ENCODE peak calls at places on chromosome 4, in four cellular contexts. I is keratinocyte, L is IMR-90, E is endothelial cell of umbilical vein. T is an unnamed sample.

GRCh38 chr4:111512081-111512774 is 633.0 kb upstream of the FAM241A start:
- DNase-seq in I (peak; percentile 33), L (peak; percentile 95), E (peak; percentile 76), T (no peak)

GRCh38 chr4:113781439-113782040 is 20.0 kb upstream of the CAMK2D start:
- DNase-seq in I (no peak), L (peak; percentile 55), E (peak; percentile 58), T (no peak)

GRCh38 chr4:38870098-38870850 is 2.7 kb downstream of the FAM114A1 start:
- DNase-seq in I (no peak), L (peak; percentile 30), E (no peak), T (no peak)

GRCh38 chr4:52250124-52250523 is 199.0 kb downstream of the SPATA18 start:
- DNase-seq in I (no peak), L (no peak), E (no peak), T (no peak)

GRCh38 chr4:2408401-2408958 is 10.0 kb downstream of the ZFYVE28 start:
- DNase-seq in I (no peak), L (no peak), E (no peak), T (peak; percentile 94)

GRCh38 chr4:3262208-3263052 is 13.5 kb downstream of the MSANTD1 start:
- DNase-seq in I (no peak), L (no peak), E (no peak), T (no peak)

GRCh38 chr4:47704693-47705325 is 133.1 kb downstream of the CORIN start:
- DNase-seq in I (no peak), L (peak; percentile 37), E (peak; percentile 22), T (no peak)

GRCh38 chr4:38753021-38753806 is 29.6 kb downstream of the TLR10 start:
- DNase-seq in I (no peak), L (peak; percentile 99), E (peak; percentile 34), T (peak; percentile 17)

GRCh38 chr4:7389719-7390118 is 45.0 kb downstream of the PSAPL1 start:
- DNase-seq in I (no peak), L (no peak), E (no peak), T (no peak)

GRCh38 chr4:99755223-99755944 is 61.2 kb upstream of the DAPP1 start:
- DNase-seq in I (no peak), L (peak; percentile 20), E (no peak), T (no peak)

GRCh38 chr4:88477229-88477860 is 20.4 kb downstream of the HERC5 start:
- DNase-seq in I (no peak), L (no peak), E (no peak), T (no peak)

GRCh38 chr4:57122959-57123358 is 12.8 kb upstream of the IGFBP7 start:
- DNase-seq in I (no peak), L (no peak), E (no peak), T (no peak)

GRCh38 chr4:55545133-55545532 is 1.6 kb downstream of the CLOCK start:
- DNase-seq in I (no peak), L (peak; percentile 28), E (peak; percentile 44), T (peak; percentile 49)

GRCh38 chr4:140764785-140765392 is 8.7 kb upstream of the TBC1D9 start:
- DNase-seq in I (no peak), L (no peak), E (no peak), T (no peak)

GRCh38 chr4:184146951-184147350 is 70.7 kb downstream of the ENPP6 start:
- DNase-seq in I (no peak), L (no peak), E (no peak), T (no peak)

GRCh38 chr4:7893539-7893938 is 46.1 kb downstream of the AFAP1 start:
- DNase-seq in I (no peak), L (peak; percentile 43), E (no peak), T (no peak)

GRCh38 chr4:22482250-22483127 is 33.4 kb downstream of the ADGRA3 start:
- DNase-seq in I (no peak), L (no peak), E (no peak), T (no peak)

GRCh38 chr4:154928640-154929257 is 147.7 kb downstream of the RBM46 start:
- DNase-seq in I (no peak), L (peak; percentile 55), E (peak; percentile 21), T (no peak)

GRCh38 chr4:75169020-75169814 is 236.3 kb downstream of the PARM1 start:
- DNase-seq in I (no peak), L (no peak), E (no peak), T (no peak)

GRCh38 chr4:3297066-3297859 is 4.4 kb downstream of the RGS12 start:
- DNase-seq in I (no peak), L (no peak), E (no peak), T (no peak)

GRCh38 chr4:7524064-7524682 is 89.4 kb upstream of the PSAPL1 start:
- DNase-seq in I (no peak), L (no peak), E (no peak), T (no peak)

GRCh38 chr4:10011885-10012284 is 9.4 kb downstream of the SLC2A9 start:
- DNase-seq in I (no peak), L (no peak), E (no peak), T (peak; percentile 22)

GRCh38 chr4:124697441-124697840 is 15.1 kb downstream of the ANKRD50 start:
- DNase-seq in I (no peak), L (no peak), E (no peak), T (no peak)

DNA sequence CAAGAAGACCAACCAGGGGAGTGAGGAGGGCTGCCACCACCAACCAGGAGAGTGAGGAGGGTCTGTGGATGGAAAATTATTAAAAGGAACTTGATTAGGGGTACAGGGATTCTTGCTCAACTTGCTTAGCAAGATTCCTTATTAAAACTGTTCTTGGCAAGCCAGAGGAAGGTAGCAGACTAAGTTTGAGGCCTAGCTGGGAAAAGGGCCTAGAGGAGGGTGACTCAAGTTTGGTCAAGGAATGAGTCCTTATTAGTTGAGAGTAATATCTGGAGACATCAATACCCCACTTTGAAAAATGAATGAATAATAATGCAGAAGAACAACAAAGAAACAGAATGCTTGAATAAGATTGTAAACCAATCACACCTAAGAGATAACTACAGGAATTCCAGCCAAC is 612.4 kb upstream of the ZFP42 start:
- DNase-seq in I (no peak), L (no peak), E (no peak), T (no peak)
- H3K9me1 ChIP-seq in I (no peaks in the 10 kb centered on the region), L (no peaks in the 10 kb centered on the region), E (no peaks in the 10 kb centered on the region), T (no peaks in the 10 kb centered on the region)

DNA sequence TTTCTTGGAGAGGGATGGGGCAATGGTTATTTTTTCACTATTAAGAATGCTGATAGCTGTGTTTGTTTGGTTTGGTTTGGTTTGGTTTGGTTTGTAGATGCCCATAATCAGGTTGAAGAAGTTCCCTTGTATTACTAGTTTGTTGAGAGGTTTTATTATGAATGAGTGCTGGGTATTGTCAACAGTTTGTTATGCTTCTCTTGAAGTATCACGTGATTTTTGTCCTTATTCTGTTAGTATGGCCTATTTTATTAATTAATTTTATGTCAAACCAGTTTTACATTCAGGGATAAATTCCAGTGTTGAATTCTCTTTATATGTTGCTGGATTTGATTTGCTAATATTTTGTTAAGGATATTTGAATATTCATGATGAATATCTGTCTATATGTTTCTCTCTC is 449.8 kb upstream of the NWD2 start:
- DNase-seq in I (no peak), L (no peak), E (no peak), T (no peak)
- H3K9me1 ChIP-seq in I (no peaks in the 10 kb centered on the region), L (no peaks in the 10 kb centered on the region), E (no peaks in the 10 kb centered on the region), T (no peaks in the 10 kb centered on the region)

DNA sequence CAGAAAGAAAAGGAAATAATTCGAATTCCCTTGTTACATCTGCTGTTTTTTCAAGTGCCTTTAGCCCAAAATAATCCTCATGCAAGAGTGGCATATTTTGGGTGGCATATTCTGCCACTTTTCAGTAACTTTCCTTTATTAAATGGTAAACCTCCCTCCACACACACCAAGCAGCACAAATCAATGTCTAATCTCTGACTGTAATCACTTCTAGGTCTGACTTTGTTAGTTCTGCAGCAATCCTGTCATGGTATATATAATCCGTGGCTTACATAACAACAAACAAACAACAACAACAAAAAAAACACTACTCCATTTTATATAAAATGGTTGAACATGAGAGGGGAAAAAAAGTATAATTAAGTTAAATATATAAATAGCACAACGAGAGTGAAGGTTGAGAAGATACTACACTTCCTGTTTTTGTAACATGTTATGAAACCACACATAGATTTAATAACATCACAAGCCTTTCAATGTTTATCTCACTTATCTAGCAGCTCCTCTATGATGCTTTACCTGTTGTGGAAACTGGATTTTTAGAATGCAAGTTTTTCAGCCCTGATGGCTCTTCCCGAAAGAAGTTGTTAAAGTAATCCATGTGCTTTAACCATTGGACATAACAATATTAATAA is 715.4 kb downstream of the GRXCR1 start:
- DNase-seq in I (no peak), L (no peak), E (no peak), T (no peak)
- H3K9me1 ChIP-seq in I (no peaks in the 10 kb centered on the region), L (no peaks in the 10 kb centered on the region), E (no peaks in the 10 kb centered on the region), T (no peaks in the 10 kb centered on the region)

GRCh38 chr4:41715155-41715554 is 33.4 kb downstream of the PHOX2B start:
- DNase-seq in I (no peak), L (no peak), E (no peak), T (no peak)

GRCh38 chr4:41712413-41712812 is 36.1 kb downstream of the PHOX2B start:
- DNase-seq in I (no peak), L (no peak), E (no peak), T (no peak)

GRCh38 chr4:41714601-41715000 is 33.9 kb downstream of the PHOX2B start:
- DNase-seq in I (no peak), L (no peak), E (no peak), T (no peak)

GRCh38 chr4:41709844-41710481 is 38.6 kb downstream of the PHOX2B start:
- DNase-seq in I (peak; percentile 63), L (peak; percentile 97), E (no peak), T (peak; percentile 2)

DNA sequence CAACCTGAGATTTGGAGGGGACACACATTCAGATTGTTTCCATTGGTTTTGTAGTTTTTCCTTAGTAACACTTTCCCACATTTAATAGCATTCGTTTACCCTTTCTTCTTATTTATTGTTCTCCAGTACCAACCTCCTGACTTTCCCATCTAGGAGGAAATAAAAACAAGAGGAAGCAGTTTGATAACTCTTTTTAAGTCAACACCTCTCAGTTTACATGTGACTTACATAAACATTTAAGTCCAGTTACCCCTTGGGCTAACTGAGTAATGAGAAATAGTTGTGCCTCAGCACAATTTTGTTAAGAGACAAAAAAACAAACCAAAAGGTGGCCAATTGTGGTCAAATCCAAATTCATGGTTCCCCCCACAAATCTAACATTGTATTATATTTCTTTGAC is 34.8 kb downstream of the PHOX2B start:
- DNase-seq in I (no peak), L (no peak), E (no peak), T (no peak)
- H3K9me1 ChIP-seq in I (no peaks in the 10 kb centered on the region), L (no peaks in the 10 kb centered on the region), E (no peaks in the 10 kb centered on the region), T (no peaks in the 10 kb centered on the region)

GRCh38 chr4:25506032-25506571 is 129.0 kb downstream of the ANAPC4 start:
- DNase-seq in I (no peak), L (no peak), E (no peak), T (no peak)
- H3K9me1 ChIP-seq in I (no peaks in the 10 kb centered on the region), L (no peaks in the 10 kb centered on the region), E (no peaks in the 10 kb centered on the region), T (no peaks in the 10 kb centered on the region)

GRCh38 chr4:77783881-77784280 is 35.3 kb downstream of the CNOT6L start:
- DNase-seq in I (no peak), L (no peak), E (no peak), T (no peak)

GRCh38 chr4:77785669-77786068 is 33.5 kb downstream of the CNOT6L start:
- DNase-seq in I (no peak), L (no peak), E (no peak), T (no peak)

GRCh38 chr4:77787969-77788368 is 31.2 kb downstream of the CNOT6L start:
- DNase-seq in I (no peak), L (no peak), E (no peak), T (no peak)

GRCh38 chr4:77788990-77789389 is 30.2 kb downstream of the CNOT6L start:
- DNase-seq in I (no peak), L (no peak), E (no peak), T (no peak)
- H3K9me1 ChIP-seq in I (no peaks in the 10 kb centered on the region), L (no peaks in the 10 kb centered on the region), E (peaks cover under 1% of the 10 kb centered on the region), T (no peaks in the 10 kb centered on the region)